ENCODE peak calls at places on chromosomes 13 and 19, in six cellular contexts. G is upper lobe of right lung; Z is cardiac muscle cell; S is CD4-positive, alpha-beta T cell; F is NB4; C is AG09319. R is an unnamed sample.

GRCh38 chr13:43031881-43032280 is 8.5 kb downstream of the DNAJC15 start:
- DNase-seq in G (no peak), Z (no peak), S (no peak), F (peak; percentile 56), C (no peak), R (no peak)

GRCh38 chr13:66835040-66835628 is 395.0 kb downstream of the PCDH9 start:
- DNase-seq in G (no peak), Z (peak; percentile 60), S (no peak), F (no peak), C (no peak), R (no peak)

GRCh38 chr19:14248578-14249011 is 42.6 kb upstream of the ADGRL1 start:
- DNase-seq in G (no peak), Z (peak; percentile 82), S (peak; percentile 36), F (no peak), C (peak; percentile 5), R (peak; percentile 75)

GRCh38 chr19:45876411-45877197 is 9.3 kb downstream of the IRF2BP1 start:
- DNase-seq in G (peak; percentile 85), Z (peak; percentile 41), S (no peak), F (peak; percentile 92), C (no peak), R (no peak)

GRCh38 chr19:44303976-44304568 is 753 bp downstream of the ZNF235 start:
- DNase-seq in G (no peak), Z (peak; percentile 30), S (no peak), F (peak; percentile 2), C (peak; percentile 4), R (no peak)

GRCh38 chr13:98144501-98145350 is 1.8 kb downstream of the FARP1 start:
- DNase-seq in G (no peak), Z (peak; percentile 32), S (no peak), F (no peak), C (no peak), R (peak; percentile 31)

GRCh38 chr19:30557927-30558557 is 185.9 kb downstream of the ZNF536 start:
- DNase-seq in G (no peak), Z (no peak), S (no peak), F (no peak), C (no peak), R (no peak)

GRCh38 chr19:1250374-1251232 is 2.2 kb downstream of the MIDN start:
- DNase-seq in G (peak; percentile 86), Z (peak; percentile 88), S (peak; percentile 56), F (peak; percentile 63), C (no peak), R (peak; percentile 83)

GRCh38 chr19:44796701-44797115 is 12.2 kb upstream of the BCAM start:
- DNase-seq in G (no peak), Z (peak; percentile 52), S (no peak), F (no peak), C (no peak), R (no peak)

GRCh38 chr13:63605962-63606361 is 2190.3 kb upstream of the PCDH20 start:
- DNase-seq in G (no peak), Z (no peak), S (no peak), F (no peak), C (no peak), R (no peak)

GRCh38 chr13:106373304-106373988 is 162.0 kb downstream of the EFNB2 start:
- DNase-seq in G (no peak), Z (no peak), S (no peak), F (peak; percentile 69), C (no peak), R (no peak)

GRCh38 chr13:73429691-73430090 is 370.9 kb downstream of the KLF5 start:
- DNase-seq in G (no peak), Z (no peak), S (no peak), F (no peak), C (no peak), R (no peak)

GRCh38 chr13:64305246-64305645 is 2889.6 kb upstream of the PCDH20 start:
- DNase-seq in G (no peak), Z (no peak), S (no peak), F (no peak), C (no peak), R (no peak)

GRCh38 chr19:46634045-46634655 is 1.9 kb downstream of the GNG8 start:
- DNase-seq in G (peak; percentile 92), Z (peak; percentile 88), S (peak; percentile 94), F (peak; percentile 94), C (peak; percentile 77), R (peak; percentile 77)

GRCh38 chr19:13537454-13537853 is 31.2 kb upstream of the CACNA1A start:
- DNase-seq in G (no peak), Z (no peak), S (no peak), F (peak; percentile 10), C (no peak), R (no peak)

GRCh38 chr13:72174549-72174948 is 307.5 kb upstream of the DACH1 start:
- DNase-seq in G (no peak), Z (no peak), S (no peak), F (no peak), C (no peak), R (no peak)

GRCh38 chr13:102870677-102871415 is 25.0 kb downstream of the ERCC5 start:
- DNase-seq in G (no peak), Z (peak; percentile 82), S (peak; percentile 25), F (peak; percentile 73), C (no peak), R (peak; percentile 53)

GRCh38 chr19:17757125-17757524 is 5.8 kb downstream of the FCHO1 start:
- DNase-seq in G (no peak), Z (no peak), S (no peak), F (no peak), C (no peak), R (no peak)

GRCh38 chr13:112768795-112769411 is 79.1 kb downstream of the ATP11A start:
- DNase-seq in G (peak; percentile 92), Z (no peak), S (no peak), F (no peak), C (no peak), R (no peak)

GRCh38 chr19:4660181-4660791 is 9.9 kb downstream of the MYDGF start:
- DNase-seq in G (no peak), Z (peak; percentile 41), S (no peak), F (peak; percentile 56), C (no peak), R (no peak)

GRCh38 chr19:19192910-19193423 is 909 bp downstream of the RFXANK start:
- DNase-seq in G (no peak), Z (no peak), S (no peak), F (no peak), C (no peak), R (no peak)

GRCh38 chr13:109256866-109257760 is 529.3 kb downstream of the IRS2 start:
- DNase-seq in G (no peak), Z (peak; percentile 59), S (no peak), F (no peak), C (peak; percentile 81), R (no peak)

GRCh38 chr13:24040835-24041234 is 119.7 kb upstream of the SPATA13 start:
- DNase-seq in G (no peak), Z (no peak), S (no peak), F (no peak), C (no peak), R (no peak)

GRCh38 chr19:29804493-29804892 is 7.3 kb upstream of the CCNE1 start:
- DNase-seq in G (no peak), Z (no peak), S (no peak), F (no peak), C (no peak), R (no peak)

GRCh38 chr13:113078895-113079720 is 26.5 kb upstream of the F7 start:
- DNase-seq in G (peak; percentile 31), Z (no peak), S (no peak), F (peak; percentile 32), C (no peak), R (no peak)

GRCh38 chr13:100566543-100566942 is 22.0 kb downstream of the GGACT start:
- DNase-seq in G (no peak), Z (no peak), S (no peak), F (no peak), C (no peak), R (no peak)

GRCh38 chr19:1183543-1184172 is 9.6 kb upstream of the SBNO2 start:
- DNase-seq in G (no peak), Z (no peak), S (no peak), F (no peak), C (no peak), R (no peak)

GRCh38 chr19:12580180-12580694 is 29.0 kb upstream of the ZNF564 start:
- DNase-seq in G (no peak), Z (no peak), S (no peak), F (no peak), C (no peak), R (no peak)

GRCh38 chr19:41324231-41324702 is 14.3 kb downstream of the CCDC97 start:
- DNase-seq in G (no peak), Z (no peak), S (no peak), F (peak; percentile 25), C (no peak), R (no peak)

GRCh38 chr19:3969435-3970312 is 1.2 kb downstream of the DAPK3 start:
- DNase-seq in G (no peak), Z (peak; percentile 63), S (no peak), F (no peak), C (no peak), R (no peak)

GRCh38 chr13:105070452-105070851 is 1465.0 kb downstream of the EFNB2 start:
- DNase-seq in G (no peak), Z (no peak), S (no peak), F (no peak), C (no peak), R (no peak)

GRCh38 chr19:10828981-10829821 is 6.8 kb downstream of the TMED1 start:
- DNase-seq in G (no peak), Z (no peak), S (no peak), F (peak; percentile 41), C (no peak), R (no peak)

GRCh38 chr13:41383400-41383799 is 72.3 kb downstream of the NAA16 start:
- DNase-seq in G (no peak), Z (no peak), S (no peak), F (no peak), C (no peak), R (no peak)

GRCh38 chr19:4140237-4140711 is 13.2 kb upstream of the CREB3L3 start:
- DNase-seq in G (no peak), Z (peak; percentile 79), S (no peak), F (peak; percentile 64), C (no peak), R (peak; percentile 36)

GRCh38 chr13:114132419-114133121 is at the start of gene RASA3:
- DNase-seq in G (peak; percentile 86), Z (peak; percentile 94), S (peak; percentile 52), F (peak; percentile 94), C (peak; percentile 63), R (peak; percentile 70)

GRCh38 chr19:51808333-51808986 is 13.5 kb downstream of the FPR3 start:
- DNase-seq in G (no peak), Z (no peak), S (no peak), F (no peak), C (peak; percentile 8), R (no peak)
- TF ChIP-seq CTCF in G (no peak), Z (peak; percentile 30), S (no peak), F (no peak), C (peak; percentile 22), R (no peak)

GRCh38 chr13:60260440-60260839 is 96.7 kb upstream of the DIAPH3 start:
- DNase-seq in G (no peak), Z (no peak), S (no peak), F (no peak), C (no peak), R (no peak)
- TF ChIP-seq CTCF in G (no peak), Z (peak; percentile 12), S (no peak), F (no peak), C (no peak), R (peak; percentile 33)

GRCh38 chr19:23420824-23421223 is 25.6 kb upstream of the ZNF91 start:
- DNase-seq in G (no peak), Z (no peak), S (no peak), F (no peak), C (no peak), R (no peak)
- TF ChIP-seq CTCF in G (no peak), Z (no peak), S (no peak), F (no peak), C (no peak), R (no peak)

GRCh38 chr19:58305065-58305931 is at the start of gene ERVK3-1:
- DNase-seq in G (peak; percentile 98), Z (peak; percentile 98), S (peak; percentile 92), F (peak; percentile 96), C (peak; percentile 90), R (peak; percentile 85)
- TF ChIP-seq CTCF in G (no peak), Z (no peak), S (no peak), F (no peak), C (no peak), R (peak; percentile 17)

R was measured in neural crest cell.